ENCODE peak calls at places on chromosomes 3 and 15, in eight cellular contexts. N is stimulated activated CD8-positive, alpha-beta memory T cell treated with anti-CD3 and anti-CD28 coated beads, Interleukin-4, amount 100 ng/mL, for 1 hour; W is activated CD8-positive, alpha-beta memory T cell treated with anti-CD3 and anti-CD28 coated beads, Interleukin-2, amount 50 U/mL, for 48 hours; S is cerebellar cortex; M is T-cell; D is mesenchymal stem cell; Q is H9; J is anterior cingulate cortex. Y is an unnamed sample.

GRCh38 chr3:194170793-194171192 is 34.8 kb downstream of the HES1 start:
- DNase-seq in N (no peak), J (no peak), Q (no peak), S (no peak), W (no peak), D (no peak), M (no peak), Y (no peak)

GRCh38 chr3:156704370-156705036 is 30.1 kb downstream of the TIPARP start:
- DNase-seq in N (no peak), M (no peak), D (peak), S (no peak), J (no peak), Q (no peak), W (no peak), Y (no peak)

GRCh38 chr3:162400697-162401096 is 904.1 kb downstream of the OTOL1 start:
- DNase-seq in W (no peak), Q (no peak), D (no peak), M (no peak), J (no peak), S (no peak), N (no peak), Y (no peak)

GRCh38 chr15:39585394-39585841 is 4.5 kb downstream of the THBS1 start:
- DNase-seq in M (no peak), D (peak), Q (no peak), N (no peak), S (no peak), J (no peak), W (no peak), Y (no peak)

GRCh38 chr3:89619263-89619662 is 511.8 kb downstream of the EPHA3 start:
- DNase-seq in Q (no peak), S (no peak), D (no peak), N (no peak), M (no peak), W (no peak), J (no peak), Y (no peak)

GRCh38 chr15:78049691-78050440 is 27.6 kb downstream of the TBC1D2B start:
- DNase-seq in N (no peak), M (peak), Q (no peak), D (no peak), J (no peak), S (no peak), W (peak), Y (peak)

GRCh38 chr15:32035285-32035684 is 5.0 kb downstream of the CHRNA7 start:
- DNase-seq in D (no peak), W (no peak), M (no peak), N (no peak), J (no peak), Q (no peak), S (no peak), Y (no peak)

GRCh38 chr3:168895419-168895818 is 768.1 kb downstream of the MECOM start:
- DNase-seq in Q (no peak), W (no peak), M (no peak), S (no peak), N (no peak), D (no peak), J (no peak), Y (no peak)

GRCh38 chr15:74642328-74642723 is 26.7 kb downstream of the CLK3 start:
- DNase-seq in W (no peak), M (no peak), D (no peak), Q (no peak), J (no peak), S (no peak), N (no peak), Y (no peak)

GRCh38 chr3:176430244-176430893 is 766.9 kb downstream of the TBL1XR1 start:
- DNase-seq in W (no peak), S (peak), D (peak), J (no peak), M (no peak), N (no peak), Q (no peak), Y (no peak)

GRCh38 chr3:125055913-125056705 is at the start of gene HEG1:
- DNase-seq in W (peak), D (peak), M (peak), N (peak), Q (peak), S (peak), J (peak), Y (peak)

GRCh38 chr3:61687206-61687605 is 125.8 kb downstream of the PTPRG start:
- DNase-seq in M (no peak), J (no peak), N (no peak), W (no peak), S (no peak), D (no peak), Q (no peak), Y (no peak)

GRCh38 chr3:42756681-42757213 is 16.3 kb downstream of the CCDC13 start:
- DNase-seq in S (no peak), Q (peak), J (no peak), D (no peak), N (no peak), M (no peak), W (peak), Y (no peak)

GRCh38 chr3:46299608-46300460 is 54.1 kb upstream of the CCR2 start:
- DNase-seq in W (no peak), N (no peak), J (no peak), M (no peak), D (no peak), Q (no peak), S (no peak), Y (no peak)

GRCh38 chr3:150238043-150238802 is 169.9 kb upstream of the TSC22D2 start:
- DNase-seq in N (no peak), Q (no peak), S (peak), M (no peak), J (no peak), D (no peak), W (no peak), Y (no peak)

GRCh38 chr3:46208167-46208704 is at the start of gene CCR1:
- DNase-seq in W (peak), N (no peak), S (peak), Q (peak), J (no peak), D (peak), M (peak), Y (no peak)